ENCODE peak calls at places on chromosomes 12 and 14, in six cellular contexts. H is neuronal stem cell, W is astrocyte, T is ovary, R is heart right ventricle, S is cardiac muscle cell. X is an unnamed sample. For H3K4me1, H3K27me3 and H3K9me3, the result is how much of the 10 kb centered on the place peaks cover.

GRCh38 chr14:88870777-88871176 is 46.3 kb downstream of the TTC8 start:
- DNase-seq in H (no peak), W (no peak), T (no peak), R (no peak), S (no peak), X (no peak)

GRCh38 chr14:77979666-77980351 is 179.9 kb downstream of the ADCK1 start:
- DNase-seq in H (no peak), W (peak), T (no peak), R (no peak), S (no peak), X (peak)

GRCh38 chr12:87082756-87083155 is 826.6 kb upstream of the MGAT4C start:
- DNase-seq in H (no peak), W (no peak), T (no peak), R (no peak), S (no peak), X (no peak)

GRCh38 chr12:30840715-30841114 is 85.8 kb upstream of the TSPAN11 start:
- DNase-seq in H (no peak), W (no peak), T (no peak), R (no peak), S (no peak), X (no peak)

GRCh38 chr12:21774358-21775129 is at the start of gene KCNJ8:
- DNase-seq in H (peak), W (peak), T (peak), R (peak), S (peak), X (peak)

GRCh38 chr14:100868621-100869370 is 34.7 kb downstream of the RTL1 start:
- DNase-seq in H (no peak), W (no peak), T (no peak), R (no peak), S (no peak), X (no peak)

GRCh38 chr14:68779761-68780323 is 13.0 kb downstream of the ZFP36L1 start:
- DNase-seq in H (no peak), W (peak), T (peak), R (no peak), S (peak), X (no peak)

GRCh38 chr14:93914278-93914677 is 12.9 kb upstream of the FAM181A start:
- DNase-seq in H (no peak), W (no peak), T (no peak), R (no peak), S (no peak), X (no peak)

GRCh38 chr12:49298160-49298559 is 3.2 kb downstream of the PRPH start:
- DNase-seq in H (no peak), W (no peak), T (no peak), R (no peak), S (no peak), X (peak)

GRCh38 chr12:124764451-124764850 is 99.2 kb downstream of the SCARB1 start:
- DNase-seq in H (no peak), W (peak), T (no peak), R (no peak), S (peak), X (peak)

GRCh38 chr12:76455582-76456345 is 103.8 kb downstream of the OSBPL8 start:
- DNase-seq in H (peak), W (peak), T (no peak), R (no peak), S (peak), X (peak)

GRCh38 chr12:4591180-4591687 is 29.2 kb downstream of the DYRK4 start:
- DNase-seq in H (no peak), W (no peak), T (no peak), R (no peak), S (no peak), X (no peak)

GRCh38 chr12:57522887-57523705 is 472 bp downstream of the MBD6 start:
- DNase-seq in H (peak), W (peak), T (peak), R (peak), S (peak), X (peak)

GRCh38 chr14:53613404-53614253 is 343.0 kb downstream of the BMP4 start:
- DNase-seq in H (peak), W (peak), T (no peak), R (no peak), S (no peak), X (no peak)

GRCh38 chr12:42237052-42237852 is 796 bp downstream of the YAF2 start:
- DNase-seq in H (peak), W (peak), T (peak), R (peak), S (peak), X (peak)

GRCh38 chr12:110281549-110282342 is 699 bp downstream of the ATP2A2 start:
- DNase-seq in H (no peak), W (no peak), T (peak), R (peak), S (peak), X (peak)

GRCh38 chr12:5493018-5493417 is 61.1 kb downstream of the NTF3 start:
- DNase-seq in H (no peak), W (no peak), T (no peak), R (no peak), S (no peak), X (no peak)

GRCh38 chr14:51533160-51533559 is 118.5 kb upstream of the FRMD6 start:
- DNase-seq in H (no peak), W (peak), T (no peak), R (no peak), S (no peak), X (no peak)

GRCh38 chr14:77738559-77739250 is 22.3 kb downstream of the SNW1 start:
- DNase-seq in H (no peak), W (peak), T (no peak), R (peak), S (peak), X (no peak)

GRCh38 chr14:92573761-92574498 is 60.3 kb downstream of the RIN3 start:
- DNase-seq in H (no peak), W (no peak), T (no peak), R (no peak), S (no peak), X (no peak)

GRCh38 chr12:44672042-44672441 is 204.1 kb downstream of the NELL2 start:
- DNase-seq in H (no peak), W (no peak), T (no peak), R (no peak), S (no peak), X (no peak)

GRCh38 chr14:99633141-99633540 is 11.8 kb upstream of the HHIPL1 start:
- DNase-seq in H (no peak), W (no peak), T (no peak), R (no peak), S (no peak), X (no peak)
- H3K4me1 ChIP-seq in H (under half), W (under half), T (under half), R (under half), S (under half), X (under half)

GRCh38 chr12:112852810-112853209 is 54.0 kb upstream of the OAS1 start:
- DNase-seq in H (no peak), W (no peak), T (no peak), R (no peak), S (no peak), X (no peak)
- H3K27me3 ChIP-seq in H (under half), W (under half), T (under half), R (under half), S (under half), X (under half)

DNA sequence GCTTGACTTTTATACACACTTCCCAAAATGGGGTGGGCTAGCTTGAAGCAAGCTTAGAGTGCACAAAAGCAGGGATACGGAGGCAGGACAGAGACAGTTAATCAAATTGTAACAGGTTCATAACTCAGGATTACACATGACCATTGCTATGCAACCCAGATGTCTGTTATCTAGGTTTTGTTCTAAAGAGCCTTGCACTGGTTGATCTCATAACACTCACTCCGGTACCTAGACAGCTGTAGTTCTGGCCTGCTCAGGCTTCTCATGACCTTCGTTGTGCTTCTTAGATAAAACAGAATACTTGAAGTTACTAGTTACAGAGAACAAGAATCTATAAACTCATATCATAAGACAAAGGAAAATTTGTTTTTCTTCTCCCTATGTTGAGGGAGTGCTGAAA is 983.4 kb downstream of the TMEM121 start:
- DNase-seq in H (no peak), W (no peak), T (no peak), R (no peak), S (no peak), X (no peak)
- H3K9me3 ChIP-seq in H (under half), W (under half), T (under half), R (under half), S (under half), X (under half)

DNA sequence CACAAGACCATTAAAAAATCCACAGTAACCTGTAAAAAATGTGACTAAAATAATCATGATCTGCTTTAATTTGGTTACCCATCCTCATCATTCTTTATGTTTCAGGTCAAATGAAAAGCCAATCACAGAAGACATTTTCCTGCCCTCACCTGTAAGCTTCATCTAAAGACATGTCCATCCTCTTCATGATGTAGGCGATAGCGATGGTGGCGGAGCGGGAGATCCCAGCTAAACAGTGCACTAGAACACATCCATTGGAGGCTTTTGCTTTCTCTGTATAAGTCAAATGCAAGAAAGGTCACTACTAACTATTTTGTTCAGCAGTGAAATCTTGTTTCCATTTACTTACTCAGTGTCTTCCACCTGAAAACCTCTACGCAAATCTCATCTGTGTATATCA is 82.6 kb downstream of the DUSP16 start:
- DNase-seq in H (no peak), W (no peak), T (no peak), R (no peak), S (no peak), X (no peak)
- H3K4me1 ChIP-seq in H (under half), W (under half), T (under half), R (under half), S (under half), X (under half)

GRCh38 chr12:53939141-53940108 is 794 bp downstream of the HOXC13 start:
- DNase-seq in H (no peak), W (no peak), T (no peak), R (no peak), S (peak), X (peak)

GRCh38 chr12:53941187-53941586 is 2.6 kb downstream of the HOXC13 start:
- DNase-seq in H (no peak), W (no peak), T (no peak), R (no peak), S (no peak), X (no peak)

GRCh38 chr12:53942467-53942997 is 3.9 kb downstream of the HOXC13 start:
- DNase-seq in H (no peak), W (no peak), T (no peak), R (no peak), S (no peak), X (no peak)

GRCh38 chr12:53940448-53941014 is 1.9 kb downstream of the HOXC13 start:
- DNase-seq in H (no peak), W (no peak), T (no peak), R (no peak), S (no peak), X (no peak)

DNA sequence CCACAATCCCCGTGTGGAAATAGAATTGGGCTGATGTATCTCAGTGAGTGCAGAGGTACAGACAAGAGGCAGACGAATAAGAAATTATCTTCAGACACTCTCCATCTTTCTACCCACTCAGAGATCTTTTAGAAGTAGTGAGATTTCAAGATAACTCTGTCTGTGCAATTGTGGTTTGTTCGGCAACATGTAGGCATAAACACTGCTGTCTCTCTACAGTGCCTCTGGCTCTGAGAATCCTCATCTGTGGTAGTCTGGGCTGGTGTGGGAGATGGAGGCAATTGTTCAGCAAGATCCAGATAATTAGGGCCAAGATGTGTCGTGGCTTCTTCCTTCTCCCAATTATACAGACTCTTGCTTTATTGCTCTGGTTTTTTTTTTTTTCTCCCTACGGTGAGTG is 3.1 kb downstream of the HOXC13 start:
- DNase-seq in H (no peak), W (no peak), T (no peak), R (no peak), S (no peak), X (no peak)
- H3K27me3 ChIP-seq in H (half or more), W (half or more), T (under half), R (half or more), S (half or more), X (under half)